ENCODE peak calls at places on chromosomes 2 and 18, in ten cellular contexts. D is colonic mucosa, R is GM23248, Y is neuronal stem cell, L is cardiac muscle cell, Q is neural progenitor cell, S is gastrocnemius medialis, U is thoracic aorta, C is spleen, M is psoas muscle. F is an unnamed sample.

GRCh38 chr2:224940618-224941017 is 101.7 kb downstream of the DOCK10 start:
- DNase-seq in D (no peak), R (no peak), Y (no peak), L (no peak), Q (no peak), S (no peak), U (no peak), C (no peak), M (no peak), F (no peak)

GRCh38 chr2:120347387-120348010 is 1.6 kb downstream of the INHBB start:
- DNase-seq in D (no peak), R (peak), Y (no peak), L (peak), Q (peak), S (no peak), U (no peak), C (no peak), M (no peak), F (no peak)

GRCh38 chr18:13653746-13654455 is 72.5 kb downstream of the FAM210A start:
- DNase-seq in D (no peak), R (peak), Y (no peak), L (no peak), Q (peak), S (no peak), U (no peak), C (no peak), M (no peak), F (no peak)

GRCh38 chr2:151857650-151858049 is 29.4 kb upstream of the ARL5A start:
- DNase-seq in D (no peak), R (no peak), Y (no peak), L (no peak), Q (no peak), S (no peak), U (no peak), C (no peak), M (no peak), F (no peak)

GRCh38 chr2:232479341-232480200 is 8.1 kb downstream of the ECEL1 start:
- DNase-seq in D (no peak), R (no peak), Y (no peak), L (no peak), Q (no peak), S (no peak), U (no peak), C (peak), M (no peak), F (no peak)

GRCh38 chr2:43391877-43392214 is 165.4 kb upstream of the ZFP36L2 start:
- DNase-seq in D (no peak), R (peak), Y (no peak), L (peak), Q (no peak), S (no peak), U (no peak), C (no peak), M (no peak), F (no peak)

GRCh38 chr2:178205853-178206516 is 11.7 kb downstream of the OSBPL6 start:
- DNase-seq in D (no peak), R (peak), Y (no peak), L (peak), Q (no peak), S (no peak), U (no peak), C (no peak), M (no peak), F (no peak)

GRCh38 chr18:36752929-36753865 is 75.6 kb downstream of the TPGS2 start:
- DNase-seq in D (no peak), R (no peak), Y (no peak), L (peak), Q (no peak), S (no peak), U (no peak), C (no peak), M (no peak), F (no peak)

GRCh38 chr18:36912887-36913286 is 84.0 kb downstream of the KIAA1328 start:
- DNase-seq in D (no peak), R (no peak), Y (no peak), L (no peak), Q (no peak), S (no peak), U (no peak), C (no peak), M (no peak), F (no peak)

GRCh38 chr2:112140413-112140802 is 2.2 kb downstream of the FBLN7 start:
- DNase-seq in D (no peak), R (no peak), Y (no peak), L (no peak), Q (no peak), S (no peak), U (no peak), C (no peak), M (no peak), F (no peak)

GRCh38 chr18:77132369-77133050 is at the start of gene MBP:
- DNase-seq in D (peak), R (peak), Y (no peak), L (no peak), Q (peak), S (peak), U (no peak), C (peak), M (peak), F (peak)

GRCh38 chr2:167941604-167942003 is 305.8 kb downstream of the STK39 start:
- DNase-seq in D (no peak), R (no peak), Y (no peak), L (no peak), Q (no peak), S (no peak), U (no peak), C (no peak), M (no peak), F (no peak)

GRCh38 chr2:158967731-158968395 is 577 bp upstream of the TANC1 start:
- DNase-seq in D (peak), R (peak), Y (peak), L (peak), Q (peak), S (no peak), U (no peak), C (no peak), M (peak), F (no peak)

GRCh38 chr2:158965731-158966130 is 2.7 kb upstream of the TANC1 start:
- DNase-seq in D (no peak), R (no peak), Y (no peak), L (no peak), Q (no peak), S (no peak), U (no peak), C (no peak), M (no peak), F (no peak)

GRCh38 chr2:158967114-158967730 is 1.2 kb upstream of the TANC1 start:
- DNase-seq in D (peak), R (peak), Y (no peak), L (no peak), Q (no peak), S (no peak), U (no peak), C (no peak), M (no peak), F (no peak)

GRCh38 chr2:158968396-158969161 is at the start of gene TANC1:
- DNase-seq in D (peak), R (peak), Y (peak), L (peak), Q (peak), S (peak), U (peak), C (peak), M (peak), F (peak)

GRCh38 chr2:158966321-158966720 is 2.1 kb upstream of the TANC1 start:
- DNase-seq in D (no peak), R (no peak), Y (no peak), L (no peak), Q (no peak), S (no peak), U (no peak), C (no peak), M (no peak), F (no peak)
- H3K27ac ChIP-seq in D (no peak), R (no peak), Y (no peak), L (peak), Q (no peak), S (no peak), U (no peak), C (no peak), M (no peak), F (no peak)

GRCh38 chr2:85590950-85591349 is 4.6 kb upstream of the RNF181 start:
- DNase-seq in D (no peak), R (no peak), Y (no peak), L (no peak), Q (no peak), S (no peak), U (no peak), C (no peak), M (no peak), F (no peak)

GRCh38 chr2:85589166-85589565 is 4.9 kb downstream of the VAMP5 start:
- DNase-seq in D (no peak), R (no peak), Y (no peak), L (no peak), Q (no peak), S (peak), U (no peak), C (no peak), M (peak), F (no peak)

GRCh38 chr2:85591563-85591962 is 4.0 kb upstream of the RNF181 start:
- DNase-seq in D (no peak), R (no peak), Y (no peak), L (no peak), Q (no peak), S (no peak), U (no peak), C (no peak), M (no peak), F (no peak)

GRCh38 chr2:85588218-85589044 is 4.2 kb downstream of the VAMP5 start:
- DNase-seq in D (no peak), R (no peak), Y (no peak), L (no peak), Q (no peak), S (no peak), U (no peak), C (no peak), M (no peak), F (no peak)

DNA sequence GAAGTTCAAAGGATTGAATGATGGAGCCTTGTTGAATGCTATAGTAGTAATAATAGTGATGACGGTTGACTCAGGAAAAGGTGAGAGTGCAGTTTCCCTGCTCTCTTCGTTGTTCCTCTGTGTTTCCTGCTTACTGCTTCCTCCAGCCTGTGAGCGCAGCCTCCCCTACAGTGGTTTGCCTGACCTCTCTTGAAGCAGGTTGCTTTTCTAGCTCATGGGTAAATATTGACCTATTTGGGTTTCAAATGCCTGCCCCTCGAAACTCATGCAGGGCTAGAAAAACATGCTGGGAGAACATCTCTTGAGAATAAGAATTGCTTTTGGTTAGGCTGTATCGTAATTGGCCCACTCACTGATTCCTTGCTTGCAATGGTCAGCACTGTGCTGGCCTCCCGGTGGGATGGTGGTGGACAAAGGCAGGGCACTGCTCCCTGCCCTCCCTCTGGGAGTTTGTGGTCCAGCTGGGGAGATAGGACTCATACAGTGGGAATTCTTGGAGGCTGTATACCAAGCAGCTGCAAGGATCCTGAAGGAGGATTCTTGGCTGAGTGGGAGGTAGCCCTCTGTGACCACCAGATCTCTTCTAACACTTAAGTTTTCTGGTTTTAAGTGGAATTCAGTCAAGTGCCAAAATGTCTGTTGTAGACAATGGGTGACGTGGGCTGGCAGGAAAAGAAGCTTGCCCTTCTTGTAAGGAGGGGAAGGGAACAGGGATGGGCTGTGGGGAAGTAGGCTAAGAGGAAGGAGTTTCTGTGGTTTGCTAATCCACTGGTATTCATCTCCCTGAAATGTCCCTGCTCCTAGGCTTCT is 5.4 kb upstream of the RNF181 start:
- DNase-seq in D (no peak), R (peak), Y (no peak), L (peak), Q (no peak), S (no peak), U (no peak), C (no peak), M (no peak), F (no peak)
- H3K27ac ChIP-seq in D (peak), R (peak), Y (no peak), L (no peak), Q (no peak), S (peak), U (peak), C (peak), M (peak), F (no peak)

GRCh38 chr2:65920659-65921058 is 488.3 kb upstream of the SPRED2 start:
- DNase-seq in D (no peak), R (no peak), Y (no peak), L (no peak), Q (no peak), S (no peak), U (no peak), C (no peak), M (no peak), F (no peak)

GRCh38 chr2:65918760-65919187 is 486.4 kb upstream of the SPRED2 start:
- DNase-seq in D (no peak), R (no peak), Y (no peak), L (no peak), Q (no peak), S (no peak), U (no peak), C (no peak), M (no peak), F (no peak)

GRCh38 chr2:65919579-65920188 is 487.3 kb upstream of the SPRED2 start:
- DNase-seq in D (no peak), R (no peak), Y (no peak), L (no peak), Q (no peak), S (no peak), U (no peak), C (no peak), M (no peak), F (no peak)

GRCh38 chr2:65922794-65923193 is 490.4 kb upstream of the SPRED2 start:
- DNase-seq in D (peak), R (peak), Y (no peak), L (peak), Q (no peak), S (peak), U (peak), C (no peak), M (peak), F (no peak)

DNA sequence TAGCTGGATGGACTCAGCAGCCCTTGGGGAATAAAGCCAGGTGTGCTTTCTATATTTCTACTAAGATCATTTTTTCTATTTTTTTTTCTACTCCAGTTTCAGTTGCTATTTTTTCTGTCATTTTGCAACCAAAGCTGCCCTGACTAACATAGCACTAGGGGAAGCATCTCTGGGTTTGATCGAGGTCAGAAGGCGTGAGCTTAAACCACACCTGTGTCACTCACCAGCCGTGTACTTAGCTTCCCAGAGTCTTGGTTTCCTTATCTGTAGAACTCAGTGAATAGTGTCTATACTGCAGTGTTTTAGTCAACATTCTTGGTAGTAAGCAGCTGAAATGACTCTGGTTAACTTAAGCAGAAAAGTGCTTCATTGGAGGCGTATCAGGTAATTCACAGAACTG is 489.6 kb upstream of the SPRED2 start:
- DNase-seq in D (no peak), R (no peak), Y (no peak), L (no peak), Q (no peak), S (no peak), U (no peak), C (no peak), M (no peak), F (no peak)
- H3K27ac ChIP-seq in D (no peak), R (no peak), Y (no peak), L (no peak), Q (no peak), S (no peak), U (no peak), C (no peak), M (no peak), F (no peak)

GRCh38 chr2:234191819-234192407 is 141.4 kb downstream of the SPP2 start:
- DNase-seq in D (no peak), R (no peak), Y (no peak), L (peak), Q (peak), S (no peak), U (no peak), C (no peak), M (no peak), F (no peak)
- H3K27ac ChIP-seq in D (no peak), R (no peak), Y (no peak), L (no peak), Q (no peak), S (no peak), U (no peak), C (no peak), M (no peak), F (no peak)

GRCh38 chr18:74234326-74235171 is 57.2 kb downstream of the CYB5A start:
- DNase-seq in D (peak), R (peak), Y (no peak), L (peak), Q (no peak), S (no peak), U (no peak), C (no peak), M (no peak), F (no peak)
- H3K27ac ChIP-seq in D (peak), R (peak), Y (no peak), L (no peak), Q (no peak), S (no peak), U (peak), C (peak), M (no peak), F (no peak)

GRCh38 chr2:134248913-134249312 is 5.0 kb upstream of the MGAT5 start:
- DNase-seq in D (no peak), R (no peak), Y (no peak), L (no peak), Q (no peak), S (no peak), U (no peak), C (no peak), M (no peak), F (no peak)
- H3K27ac ChIP-seq in D (no peak), R (no peak), Y (no peak), L (no peak), Q (no peak), S (no peak), U (no peak), C (peak), M (no peak), F (no peak)

GRCh38 chr18:21904856-21905255 is 164.3 kb downstream of the MIB1 start:
- DNase-seq in D (no peak), R (no peak), Y (no peak), L (peak), Q (no peak), S (no peak), U (no peak), C (no peak), M (peak), F (no peak)

GRCh38 chr18:21901423-21901822 is 160.8 kb downstream of the MIB1 start:
- DNase-seq in D (no peak), R (no peak), Y (no peak), L (no peak), Q (no peak), S (no peak), U (no peak), C (no peak), M (no peak), F (no peak)

GRCh38 chr18:21907451-21907850 is 166.9 kb downstream of the MIB1 start:
- DNase-seq in D (no peak), R (no peak), Y (no peak), L (no peak), Q (no peak), S (no peak), U (no peak), C (no peak), M (no peak), F (no peak)

GRCh38 chr18:21900594-21901352 is 160.2 kb downstream of the MIB1 start:
- DNase-seq in D (peak), R (no peak), Y (no peak), L (no peak), Q (no peak), S (no peak), U (no peak), C (no peak), M (no peak), F (no peak)

DNA sequence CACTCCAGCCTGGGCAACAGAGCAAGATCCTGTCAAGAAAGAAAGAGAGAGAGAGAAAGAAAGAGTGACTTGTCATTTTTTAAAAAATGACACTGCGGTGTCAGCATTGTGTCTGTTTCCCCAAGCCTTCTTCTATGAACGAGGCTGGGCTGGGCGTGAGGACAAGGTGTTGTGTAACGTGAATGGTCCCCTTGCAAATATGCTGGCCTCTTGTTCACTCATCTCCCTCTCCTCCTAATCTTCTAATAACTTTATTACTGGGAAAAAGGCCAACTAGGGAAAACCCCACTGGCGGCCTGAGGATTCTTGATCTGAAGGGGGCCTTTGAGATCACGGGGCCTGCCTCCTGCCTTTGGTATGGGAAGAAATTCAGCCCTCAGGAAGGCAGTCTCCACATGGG is 163.1 kb downstream of the MIB1 start:
- DNase-seq in D (no peak), R (no peak), Y (no peak), L (peak), Q (no peak), S (no peak), U (no peak), C (no peak), M (no peak), F (no peak)
- H3K27ac ChIP-seq in D (no peak), R (no peak), Y (no peak), L (no peak), Q (no peak), S (no peak), U (no peak), C (peak), M (no peak), F (no peak)

GRCh38 chr2:98665638-98666037 is 57.2 kb downstream of the UNC50 start:
- DNase-seq in D (no peak), R (no peak), Y (no peak), L (no peak), Q (no peak), S (no peak), U (no peak), C (no peak), M (no peak), F (no peak)
- H3K27ac ChIP-seq in D (no peak), R (no peak), Y (no peak), L (no peak), Q (no peak), S (no peak), U (no peak), C (peak), M (no peak), F (peak)

DNA sequence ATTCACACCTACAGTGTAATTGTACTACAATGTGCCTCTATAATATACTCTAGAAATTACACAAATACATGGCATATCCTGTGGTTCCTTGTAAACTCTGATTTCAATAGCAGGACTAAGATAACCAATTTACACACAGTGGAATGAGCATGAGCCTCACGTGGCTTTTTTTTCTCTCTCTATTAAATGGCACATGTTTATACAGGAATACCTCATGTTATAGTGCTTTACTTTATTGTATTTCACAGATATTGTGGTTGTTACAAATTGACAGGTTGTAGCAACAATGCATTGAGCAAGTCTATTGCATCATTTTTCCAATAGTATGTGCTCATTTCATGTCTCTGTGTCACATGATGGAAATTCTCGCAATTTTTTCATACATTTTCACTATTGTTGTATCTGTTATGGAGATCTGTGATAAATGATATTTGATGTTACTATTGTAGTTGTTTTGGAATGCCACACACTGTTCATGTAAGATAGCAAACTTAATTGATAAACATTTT is 260.0 kb downstream of the FSIP2 start:
- DNase-seq in D (no peak), R (no peak), Y (no peak), L (no peak), Q (no peak), S (no peak), U (no peak), C (no peak), M (no peak), F (no peak)
- H3K27ac ChIP-seq in D (no peak), R (no peak), Y (no peak), L (no peak), Q (no peak), S (no peak), U (no peak), C (no peak), M (no peak), F (no peak)

DNA sequence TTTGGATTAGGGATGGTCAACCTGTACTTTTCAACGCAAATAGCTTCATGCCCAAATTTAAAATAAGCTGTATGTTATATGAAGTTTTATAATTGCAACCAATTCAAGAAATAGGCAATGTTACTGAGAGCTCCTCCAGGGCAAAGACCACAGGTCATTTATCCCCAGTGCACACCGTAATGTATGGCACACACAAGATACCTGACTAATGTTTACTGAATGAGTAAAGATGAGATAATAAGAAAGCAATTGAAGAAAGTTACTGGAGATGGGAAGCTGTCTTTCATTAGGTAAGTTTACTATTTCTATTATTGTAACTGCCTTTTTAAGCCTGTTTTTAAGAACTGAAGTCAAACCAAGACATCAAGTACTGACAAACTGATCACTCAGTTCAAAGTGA is 184.5 kb upstream of the VRK2 start:
- DNase-seq in D (no peak), R (no peak), Y (no peak), L (no peak), Q (no peak), S (no peak), U (no peak), C (no peak), M (no peak), F (no peak)
- H3K27ac ChIP-seq in D (no peak), R (no peak), Y (no peak), L (no peak), Q (no peak), S (no peak), U (no peak), C (no peak), M (no peak), F (no peak)

F was measured in CD4-positive, alpha-beta T cell.